ENCODE peak calls at places on chromosomes 3 and 15, in six cellular contexts. K is progenitor cell of endocrine pancreas; D is germinal center; E is stimulated activated naive CD4-positive, alpha-beta T cell; U is NCI-H2171; L is BJ. O is an unnamed sample.

GRCh38 chr15:25339431-25339830 is 99.4 kb downstream of the UBE3A start:
- DNase-seq in K (no peak), D (no peak), E (no peak), U (no peak), L (no peak), O (no peak)

GRCh38 chr3:178707632-178708031 is 171.4 kb downstream of the KCNMB2 start:
- DNase-seq in K (no peak), D (no peak), E (no peak), U (no peak), L (no peak), O (no peak)

GRCh38 chr3:104596551-104596950 is 770.2 kb upstream of the ALCAM start:
- DNase-seq in K (no peak), D (peak), E (no peak), U (peak), L (no peak), O (peak)

GRCh38 chr3:15631426-15632211 is 30.1 kb downstream of the BTD start:
- DNase-seq in K (no peak), D (no peak), E (no peak), U (no peak), L (no peak), O (no peak)

GRCh38 chr15:80776420-80777045 is 2.6 kb upstream of the CEMIP start:
- DNase-seq in K (peak), D (peak), E (peak), U (peak), L (no peak), O (peak)

GRCh38 chr3:170095771-170096170 is 58.0 kb downstream of the GPR160 start:
- DNase-seq in K (no peak), D (no peak), E (no peak), U (no peak), L (no peak), O (no peak)

GRCh38 chr3:100899440-100900091 is 93.7 kb downstream of the ABI3BP start:
- DNase-seq in K (no peak), D (no peak), E (no peak), U (no peak), L (no peak), O (no peak)

GRCh38 chr3:16085884-16086608 is 88.4 kb upstream of the GALNT15 start:
- DNase-seq in K (no peak), D (no peak), E (no peak), U (no peak), L (no peak), O (no peak)

GRCh38 chr3:42123012-42123581 is 31.9 kb downstream of the TRAK1 start:
- DNase-seq in K (no peak), D (no peak), E (no peak), U (no peak), L (no peak), O (no peak)

GRCh38 chr15:70775160-70775559 is 11.8 kb upstream of the UACA start:
- DNase-seq in K (no peak), D (no peak), E (no peak), U (no peak), L (peak), O (no peak)

GRCh38 chr15:66740802-66741201 is 38.8 kb downstream of the SMAD6 start:
- DNase-seq in K (no peak), D (no peak), E (no peak), U (no peak), L (no peak), O (no peak)

GRCh38 chr3:30319713-30320112 is 286.7 kb upstream of the TGFBR2 start:
- DNase-seq in K (no peak), D (peak), E (peak), U (peak), L (no peak), O (peak)

GRCh38 chr15:77035999-77036471 is 34.9 kb downstream of the TSPAN3 start:
- DNase-seq in K (no peak), D (peak), E (no peak), U (no peak), L (no peak), O (no peak)

GRCh38 chr15:70492240-70493177 is 270.8 kb downstream of the UACA start:
- DNase-seq in K (no peak), D (peak), E (peak), U (no peak), L (no peak), O (peak)